ENCODE peak calls at places on chromosomes 4 and X, in eight cellular contexts. B is upper lobe of right lung, S is neural progenitor cell, E is A549, K is fibroblast of lung, Z is A673, J is spleen, N is endothelial cell of umbilical vein. Q is an unnamed sample.
A peak's percentile ranks its signal among the peaks of the same experiment; 100 is the strongest.

GRCh38 chr4:182604161-182604591 is 313.0 kb downstream of the DCTD start:
- DNase-seq in B (no peak), S (no peak), E (no peak), K (peak; percentile 57), Z (peak; percentile 9), J (no peak), N (peak; percentile 88), Q (no peak)

GRCh38 chr4:174635732-174636131 is 113.4 kb upstream of the HPGD start:
- DNase-seq in B (no peak), S (no peak), E (no peak), K (no peak), Z (no peak), J (no peak), N (no peak), Q (no peak)

GRCh38 chr4:38782452-38783108 is at the start of gene TLR10:
- DNase-seq in B (no peak), S (peak; percentile 77), E (peak; percentile 57), K (peak; percentile 59), Z (peak; percentile 46), J (no peak), N (peak; percentile 56), Q (no peak)

GRCh38 chr4:122584517-122584916 is 36.3 kb downstream of the IL21 start:
- DNase-seq in B (no peak), S (no peak), E (no peak), K (peak; percentile 78), Z (no peak), J (no peak), N (peak; percentile 73), Q (peak; percentile 66)

GRCh38 chr4:180757927-180758326 is 1485.3 kb upstream of the TENM3 start:
- DNase-seq in B (no peak), S (no peak), E (no peak), K (no peak), Z (no peak), J (no peak), N (no peak), Q (no peak)

GRCh38 chr4:3342182-3342854 is 49.5 kb downstream of the RGS12 start:
- DNase-seq in B (no peak), S (no peak), E (peak; percentile 70), K (peak; percentile 80), Z (peak; percentile 99), J (no peak), N (peak; percentile 81), Q (no peak)

GRCh38 chr4:6008766-6009385 is 9.4 kb downstream of the C4orf50 start:
- DNase-seq in B (peak; percentile 52), S (no peak), E (no peak), K (no peak), Z (no peak), J (peak; percentile 54), N (no peak), Q (no peak)

GRCh38 chr4:101400096-101400495 is 52.8 kb upstream of the PPP3CA start:
- DNase-seq in B (no peak), S (no peak), E (no peak), K (no peak), Z (no peak), J (no peak), N (no peak), Q (peak; percentile 7)

GRCh38 chrX:54494970-54495813 is 842 bp downstream of the FGD1 start:
- DNase-seq in B (peak; percentile 63), S (peak; percentile 47), E (peak; percentile 20), K (peak; percentile 26), Z (no peak), J (no peak), N (peak; percentile 28), Q (peak; percentile 16)

GRCh38 chrX:111041018-111041462 is 55.0 kb upstream of the PAK3 start:
- DNase-seq in B (no peak), S (peak; percentile 9), E (peak; percentile 51), K (peak; percentile 83), Z (peak; percentile 44), J (no peak), N (no peak), Q (peak; percentile 87)

GRCh38 chr4:10056334-10057022 is 35.2 kb upstream of the SLC2A9 start:
- DNase-seq in B (no peak), S (no peak), E (no peak), K (no peak), Z (no peak), J (no peak), N (no peak), Q (no peak)

GRCh38 chrX:2829066-2829430 is 318 bp downstream of the GYG2 start:
- DNase-seq in B (no peak), S (peak; percentile 86), E (no peak), K (no peak), Z (no peak), J (no peak), N (no peak), Q (no peak)

GRCh38 chr4:65018313-65018712 is 609.1 kb upstream of the TECRL start:
- DNase-seq in B (no peak), S (no peak), E (no peak), K (no peak), Z (no peak), J (no peak), N (no peak), Q (no peak)

GRCh38 chrX:103446665-103447302 is 70.4 kb downstream of the BEX3 start:
- DNase-seq in B (no peak), S (peak; percentile 46), E (no peak), K (no peak), Z (no peak), J (no peak), N (no peak), Q (peak; percentile 84)

GRCh38 chr4:139672215-139672614 is 6.6 kb downstream of the MGST2 start:
- DNase-seq in B (no peak), S (no peak), E (no peak), K (no peak), Z (no peak), J (no peak), N (no peak), Q (no peak)

GRCh38 chr4:87030606-87031441 is 96.0 kb downstream of the AFF1 start:
- DNase-seq in B (no peak), S (peak; percentile 46), E (no peak), K (peak; percentile 46), Z (peak; percentile 37), J (no peak), N (peak; percentile 53), Q (no peak)
- H3K4me1 ChIP-seq in B (peaks cover 85% of the 10 kb centered on the region), S (peaks cover 86% of the 10 kb centered on the region), E (peaks cover 64% of the 10 kb centered on the region), K (peaks cover 18% of the 10 kb centered on the region), Z (peaks cover 71% of the 10 kb centered on the region), J (peaks cover 100% of the 10 kb centered on the region), N (peaks cover 59% of the 10 kb centered on the region), Q (peaks cover 29% of the 10 kb centered on the region)

GRCh38 chr4:47839259-47839658 is 1.4 kb upstream of the CORIN start:
- DNase-seq in B (no peak), S (no peak), E (peak; percentile 1), K (peak; percentile 47), Z (peak; percentile 48), J (no peak), N (no peak), Q (no peak)
- TF ChIP-seq CTCF in B (peak; percentile 39), S (peak; percentile 30), E (no peak), K (peak; percentile 47), Z (peak; percentile 51), J (no peak), N (no peak), Q (peak; percentile 45)

GRCh38 chrX:150455220-150455618 is 92.1 kb downstream of the MAMLD1 start:
- DNase-seq in B (no peak), S (no peak), E (no peak), K (peak; percentile 14), Z (no peak), J (no peak), N (no peak), Q (no peak)

GRCh38 chrX:150456466-150456865 is 93.3 kb downstream of the MAMLD1 start:
- DNase-seq in B (no peak), S (no peak), E (peak; percentile 7), K (no peak), Z (no peak), J (no peak), N (no peak), Q (peak; percentile 50)

GRCh38 chrX:150454508-150455219 is 91.5 kb downstream of the MAMLD1 start:
- DNase-seq in B (no peak), S (no peak), E (no peak), K (no peak), Z (no peak), J (no peak), N (no peak), Q (no peak)

GRCh38 chrX:150451953-150452352 is 88.8 kb downstream of the MAMLD1 start:
- DNase-seq in B (no peak), S (no peak), E (no peak), K (no peak), Z (no peak), J (no peak), N (no peak), Q (no peak)

DNA sequence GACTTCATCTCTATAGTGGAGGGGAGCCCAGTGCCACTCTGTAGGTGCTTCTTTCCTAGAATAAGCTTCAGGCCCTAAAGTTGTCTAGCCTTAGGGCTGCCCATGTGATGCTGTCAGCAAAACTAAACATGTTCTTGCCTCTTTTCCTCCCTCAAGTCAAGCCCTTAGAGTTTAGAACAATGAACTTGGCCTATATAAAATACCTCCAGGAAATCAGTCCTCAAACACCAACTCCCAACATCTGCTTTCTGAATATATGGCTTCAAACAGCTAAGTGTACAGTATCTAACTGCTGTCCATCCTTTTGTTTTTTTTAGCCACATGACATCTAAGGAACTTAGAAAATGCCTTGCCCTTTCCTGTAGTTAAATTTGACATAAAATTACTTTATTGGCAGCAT is 91.0 kb downstream of the MAMLD1 start:
- DNase-seq in B (no peak), S (no peak), E (no peak), K (no peak), Z (no peak), J (no peak), N (peak; percentile 1), Q (no peak)
- H3K4me1 ChIP-seq in B (no peaks in the 10 kb centered on the region), S (no peaks in the 10 kb centered on the region), E (peaks cover 6% of the 10 kb centered on the region), K (no peaks in the 10 kb centered on the region), Z (peaks cover 11% of the 10 kb centered on the region), J (no peaks in the 10 kb centered on the region), N (peaks cover 3% of the 10 kb centered on the region), Q (peaks cover 6% of the 10 kb centered on the region)

DNA sequence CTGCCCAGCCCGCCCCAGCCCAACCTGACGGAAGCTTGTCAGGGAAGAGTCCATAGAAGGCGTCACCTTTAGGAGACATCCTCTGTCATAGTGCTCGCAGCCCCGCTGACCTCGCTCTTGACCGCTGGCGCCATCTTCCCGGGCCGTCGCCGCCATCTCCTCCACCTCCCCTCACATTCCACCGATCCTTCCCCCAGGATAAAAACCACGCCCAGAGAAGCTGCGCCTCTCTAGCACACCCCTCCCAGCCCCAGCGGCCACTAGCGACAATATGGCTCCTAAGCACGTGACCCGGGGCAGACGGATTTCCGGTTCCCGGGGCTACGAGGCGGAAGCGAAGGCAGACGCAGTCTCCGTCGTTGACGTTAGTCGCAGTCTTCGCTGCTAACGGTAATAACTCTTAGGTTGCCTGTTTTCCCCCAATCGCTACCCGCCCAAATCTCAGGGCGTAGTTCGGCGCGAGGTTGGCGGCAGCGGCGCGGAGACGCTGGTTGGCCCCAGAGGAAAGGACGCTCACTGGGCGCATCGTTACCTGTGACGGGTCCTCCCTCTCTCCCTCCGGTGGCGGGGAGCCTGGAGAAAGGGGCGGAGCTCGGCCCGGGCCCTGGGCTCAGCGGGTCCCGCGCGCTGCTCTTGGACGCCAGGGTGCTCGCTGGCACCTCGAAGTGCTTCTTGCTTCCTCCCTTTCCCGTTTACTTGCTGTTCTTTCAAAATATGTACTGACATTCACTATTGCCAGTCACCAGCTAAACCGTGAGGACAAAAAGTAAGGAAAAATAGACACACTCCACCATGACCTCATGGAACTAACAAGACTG is at the start of the genes RCHY1 and THAP6:
- DNase-seq in B (peak; percentile 98), S (peak; percentile 97), E (peak; percentile 94), K (peak; percentile 94), Z (peak; percentile 96), J (peak; percentile 98), N (peak; percentile 92), Q (peak; percentile 93)
- TF ChIP-seq CTCF in B (no peak), S (peak; percentile 12), E (no peak), K (no peak), Z (no peak), J (no peak), N (no peak), Q (no peak)